ENCODE peak calls at places on chromosome 19, in nine cellular contexts. U is GM10248, I is HuH-7.5, T is HEK293T, G is germinal center, Y is dorsolateral prefrontal cortex, X is GM23338, Q is kidney glomerular epithelial cell, A is mesenchymal stem cell. L is an unnamed sample.

GRCh38 chr19:917323-918151 is at the start of gene KISS1R:
- DNase-seq in U (peak; percentile 74), I (peak; percentile 94), T (peak; percentile 46), G (peak; percentile 61), Y (no peak), X (peak; percentile 93), Q (no peak), A (peak; percentile 41), L (no peak)

GRCh38 chr19:4597975-4598671 is 38.6 kb upstream of the SEMA6B start:
- DNase-seq in U (peak; percentile 88), I (peak; percentile 65), T (peak; percentile 88), G (peak; percentile 79), Y (no peak), X (peak; percentile 87), Q (no peak), A (peak; percentile 57), L (no peak)

GRCh38 chr19:43700368-43701015 is 15.4 kb upstream of the IRGC start:
- DNase-seq in U (no peak), I (no peak), T (no peak), G (no peak), Y (peak; percentile 34), X (no peak), Q (no peak), A (peak; percentile 14), L (no peak)

GRCh38 chr19:2631213-2631821 is 71.2 kb downstream of the GNG7 start:
- DNase-seq in U (no peak), I (peak; percentile 24), T (no peak), G (peak; percentile 34), Y (no peak), X (no peak), Q (no peak), A (no peak), L (no peak)

GRCh38 chr19:30350995-30351394 is 21.2 kb upstream of the ZNF536 start:
- DNase-seq in U (no peak), I (no peak), T (no peak), G (no peak), Y (no peak), X (no peak), Q (no peak), A (no peak), L (no peak)

GRCh38 chr19:21841081-21841783 is 5.2 kb upstream of the ZNF43 start:
- DNase-seq in U (no peak), I (no peak), T (no peak), G (no peak), Y (no peak), X (no peak), Q (no peak), A (no peak), L (no peak)

GRCh38 chr19:40619333-40620160 is 18.4 kb downstream of the LTBP4 start:
- DNase-seq in U (no peak), I (no peak), T (no peak), G (no peak), Y (no peak), X (no peak), Q (no peak), A (no peak), L (no peak)

GRCh38 chr19:12730054-12730453 is 4.4 kb downstream of the TRIR start:
- DNase-seq in U (no peak), I (no peak), T (no peak), G (no peak), Y (no peak), X (no peak), Q (no peak), A (no peak), L (no peak)

GRCh38 chr19:42132851-42133528 is 744 bp upstream of the POU2F2 start:
- DNase-seq in U (peak; percentile 91), I (peak; percentile 85), T (peak; percentile 91), G (peak; percentile 87), Y (peak; percentile 56), X (peak; percentile 94), Q (peak; percentile 28), A (peak; percentile 53), L (peak; percentile 68)

GRCh38 chr19:21566073-21566472 is 60.7 kb downstream of the ZNF429 start:
- DNase-seq in U (no peak), I (no peak), T (no peak), G (no peak), Y (no peak), X (no peak), Q (peak; percentile 9), A (no peak), L (no peak)

GRCh38 chr19:51094696-51095279 is 12.1 kb upstream of the KLK14 start:
- DNase-seq in U (peak; percentile 72), I (peak; percentile 71), T (peak; percentile 71), G (peak; percentile 52), Y (no peak), X (peak; percentile 77), Q (no peak), A (peak; percentile 17), L (no peak)

GRCh38 chr19:30408734-30409301 is 36.6 kb downstream of the ZNF536 start:
- DNase-seq in U (no peak), I (no peak), T (no peak), G (no peak), Y (no peak), X (no peak), Q (no peak), A (no peak), L (no peak)

GRCh38 chr19:14561832-14562351 is 10.0 kb downstream of the NDUFB7 start:
- DNase-seq in U (peak; percentile 64), I (no peak), T (no peak), G (no peak), Y (peak; percentile 39), X (peak; percentile 49), Q (peak; percentile 45), A (peak; percentile 25), L (peak; percentile 37)

GRCh38 chr19:532578-533484 is 1.3 kb downstream of the CDC34 start:
- DNase-seq in U (peak; percentile 48), I (peak; percentile 78), T (no peak), G (peak; percentile 35), Y (peak; percentile 79), X (peak; percentile 90), Q (peak; percentile 59), A (peak; percentile 86), L (no peak)

GRCh38 chr19:35236638-35237400 is 8.3 kb upstream of the FAM187B start:
- DNase-seq in U (no peak), I (no peak), T (no peak), G (no peak), Y (no peak), X (peak; percentile 67), Q (no peak), A (no peak), L (no peak)

L was measured in NCI-H2107.